ENCODE peak calls at places on chromosomes 2 and 18, in ten cellular contexts. K, Z, X, M, Y, G, P, S, N and H are unnamed samples.
A peak's percentile ranks its signal among the peaks of the same experiment; 100 is the strongest.

GRCh38 chr2:238869293-238870124 is 21.6 kb downstream of the TWIST2 start:
- DNase-seq in K (no peak), Z (no peak), X (no peak), M (no peak), Y (no peak), G (no peak), P (no peak), S (peak; percentile 16), N (no peak), H (no peak)

GRCh38 chr2:169928463-169928864 is 101.2 kb downstream of the UBR3 start:
- DNase-seq in K (no peak), Z (peak; percentile 60), X (peak; percentile 47), M (no peak), Y (no peak), G (no peak), P (peak; percentile 31), S (peak; percentile 56), N (no peak), H (peak; percentile 59)

GRCh38 chr2:240434728-240435456 is 571 bp upstream of the GPC1 start:
- DNase-seq in K (peak; percentile 84), Z (peak; percentile 57), X (peak; percentile 95), M (peak; percentile 85), Y (peak; percentile 98), G (peak; percentile 88), P (peak; percentile 86), S (peak; percentile 86), N (peak; percentile 83), H (peak; percentile 82)

GRCh38 chr2:138382672-138383071 is 118.9 kb upstream of the SPOPL start:
- DNase-seq in K (no peak), Z (no peak), X (no peak), M (no peak), Y (no peak), G (no peak), P (no peak), S (no peak), N (no peak), H (no peak)

GRCh38 chr18:74775239-74775638 is 177.6 kb downstream of the ZNF407 start:
- DNase-seq in K (no peak), Z (no peak), X (no peak), M (no peak), Y (no peak), G (no peak), P (no peak), S (no peak), N (no peak), H (no peak)

GRCh38 chr18:42178381-42179080 is 223.5 kb downstream of the PIK3C3 start:
- DNase-seq in K (no peak), Z (no peak), X (no peak), M (no peak), Y (no peak), G (no peak), P (no peak), S (peak; percentile 74), N (no peak), H (no peak)

GRCh38 chr2:105454801-105455485 is 56.1 kb upstream of the FHL2 start:
- DNase-seq in K (no peak), Z (peak; percentile 38), X (no peak), M (no peak), Y (peak; percentile 58), G (no peak), P (no peak), S (peak; percentile 22), N (no peak), H (no peak)

GRCh38 chr2:27729198-27729597 is 42.3 kb upstream of the MRPL33 start:
- DNase-seq in K (no peak), Z (no peak), X (no peak), M (no peak), Y (no peak), G (no peak), P (no peak), S (peak; percentile 31), N (no peak), H (no peak)

GRCh38 chr2:24981742-24982141 is 10.0 kb upstream of the DNAJC27 start:
- DNase-seq in K (no peak), Z (no peak), X (no peak), M (no peak), Y (no peak), G (no peak), P (no peak), S (no peak), N (no peak), H (no peak)

GRCh38 chr2:119049968-119050657 is 108.1 kb downstream of the MARCO start:
- DNase-seq in K (no peak), Z (peak; percentile 65), X (peak; percentile 35), M (no peak), Y (peak; percentile 51), G (peak; percentile 4), P (no peak), S (no peak), N (no peak), H (no peak)

GRCh38 chr2:31239842-31240198 is 5.9 kb downstream of the EHD3 start:
- DNase-seq in K (no peak), Z (no peak), X (no peak), M (no peak), Y (peak; percentile 82), G (no peak), P (no peak), S (no peak), N (no peak), H (peak; percentile 32)

GRCh38 chr2:26566081-26566375 is 75.1 kb downstream of the CIB4 start:
- DNase-seq in K (no peak), Z (no peak), X (no peak), M (no peak), Y (no peak), G (no peak), P (no peak), S (no peak), N (no peak), H (no peak)

GRCh38 chr2:45178854-45179253 is 169.6 kb upstream of the SIX2 start:
- DNase-seq in K (no peak), Z (no peak), X (no peak), M (no peak), Y (no peak), G (no peak), P (no peak), S (no peak), N (no peak), H (no peak)

GRCh38 chr2:3689998-3690748 is 13.2 kb upstream of the DCDC2C start:
- DNase-seq in K (no peak), Z (no peak), X (no peak), M (no peak), Y (no peak), G (no peak), P (no peak), S (no peak), N (no peak), H (no peak)

GRCh38 chr18:77571743-77572142 is 322.1 kb downstream of the GALR1 start:
- DNase-seq in K (no peak), Z (no peak), X (no peak), M (no peak), Y (no peak), G (no peak), P (no peak), S (no peak), N (no peak), H (no peak)

GRCh38 chr2:11681722-11682589 is 12.0 kb upstream of the NTSR2 start:
- DNase-seq in K (peak; percentile 42), Z (peak; percentile 72), X (peak; percentile 50), M (peak; percentile 12), Y (peak; percentile 72), G (peak; percentile 88), P (peak; percentile 81), S (peak; percentile 64), N (peak; percentile 11), H (peak; percentile 9)

GRCh38 chr2:216789088-216789487 is 70.8 kb downstream of the TNP1 start:
- DNase-seq in K (no peak), Z (no peak), X (peak; percentile 93), M (no peak), Y (no peak), G (no peak), P (no peak), S (no peak), N (no peak), H (no peak)

GRCh38 chr2:159904565-159905281 is 106.7 kb upstream of the CD302 start:
- DNase-seq in K (peak; percentile 82), Z (peak; percentile 85), X (no peak), M (peak; percentile 27), Y (peak; percentile 84), G (no peak), P (peak; percentile 92), S (no peak), N (peak; percentile 75), H (no peak)

GRCh38 chr2:46769809-46770208 is 145.8 kb downstream of the MCFD2 start:
- DNase-seq in K (no peak), Z (no peak), X (no peak), M (no peak), Y (no peak), G (no peak), P (no peak), S (no peak), N (no peak), H (no peak)

GRCh38 chr2:238998775-238999174 is 150.9 kb downstream of the TWIST2 start:
- DNase-seq in K (no peak), Z (no peak), X (no peak), M (no peak), Y (no peak), G (no peak), P (no peak), S (no peak), N (no peak), H (no peak)

GRCh38 chr2:172588931-172589330 is 33.0 kb downstream of the PDK1 start:
- DNase-seq in K (no peak), Z (no peak), X (no peak), M (no peak), Y (no peak), G (no peak), P (no peak), S (no peak), N (no peak), H (no peak)

GRCh38 chr18:74623047-74623816 is 25.6 kb downstream of the ZNF407 start:
- DNase-seq in K (no peak), Z (no peak), X (no peak), M (no peak), Y (no peak), G (no peak), P (no peak), S (peak; percentile 8), N (no peak), H (peak; percentile 43)

GRCh38 chr2:71469403-71470398 is 16.3 kb downstream of the DYSF start:
- DNase-seq in K (no peak), Z (no peak), X (no peak), M (no peak), Y (no peak), G (no peak), P (no peak), S (no peak), N (no peak), H (no peak)

GRCh38 chr2:9398881-9399805 is 24.2 kb downstream of the ITGB1BP1 start:
- DNase-seq in K (no peak), Z (no peak), X (no peak), M (no peak), Y (peak; percentile 63), G (no peak), P (no peak), S (peak; percentile 21), N (no peak), H (no peak)

GRCh38 chr2:95278051-95278471 is 3.8 kb downstream of the PROM2 start:
- DNase-seq in K (no peak), Z (no peak), X (no peak), M (no peak), Y (peak; percentile 10), G (no peak), P (no peak), S (no peak), N (no peak), H (no peak)